ENCODE peak calls at places on chromosome 1, in ten cellular contexts. One of them, this sample, is unnamed.

GRCh38 chr1:234925440-234926251 is 203.0 kb downstream of the TOMM20 start:
- DNase-seq in cardiac muscle cell: no peak
- DNase-seq in dorsolateral prefrontal cortex: no peak
- DNase-seq in mesothelial cell of epicardium: no peak
- DNase-seq in stomach: no peak
- DNase-seq in astrocyte of the cerebellum: peak; percentile 98
- DNase-seq in lower leg skin: peak; percentile 70
- DNase-seq in heart right ventricle: no peak
- DNase-seq in nephron progenitor cell: no peak
- DNase-seq in pancreas: peak; percentile 52
- DNase-seq in this sample: no peak

GRCh38 chr1:3186526-3186921 is 117.5 kb downstream of the PRDM16 start:
- DNase-seq in dorsolateral prefrontal cortex: no peak
- DNase-seq in mesothelial cell of epicardium: peak; percentile 51
- DNase-seq in lower leg skin: peak; percentile 90
- DNase-seq in cardiac muscle cell: no peak
- DNase-seq in astrocyte of the cerebellum: no peak
- DNase-seq in nephron progenitor cell: peak; percentile 66
- DNase-seq in heart right ventricle: peak; percentile 67
- DNase-seq in pancreas: no peak
- DNase-seq in stomach: peak; percentile 89
- DNase-seq in this sample: no peak

GRCh38 chr1:163826500-163826899 is 504.7 kb downstream of the NUF2 start:
- DNase-seq in heart right ventricle: no peak
- DNase-seq in astrocyte of the cerebellum: no peak
- DNase-seq in pancreas: no peak
- DNase-seq in mesothelial cell of epicardium: no peak
- DNase-seq in stomach: no peak
- DNase-seq in lower leg skin: no peak
- DNase-seq in nephron progenitor cell: no peak
- DNase-seq in dorsolateral prefrontal cortex: no peak
- DNase-seq in cardiac muscle cell: peak; percentile 54
- DNase-seq in this sample: no peak

GRCh38 chr1:199073166-199073565 is 434.3 kb downstream of the PTPRC start:
- DNase-seq in dorsolateral prefrontal cortex: no peak
- DNase-seq in astrocyte of the cerebellum: no peak
- DNase-seq in stomach: no peak
- DNase-seq in cardiac muscle cell: no peak
- DNase-seq in nephron progenitor cell: no peak
- DNase-seq in pancreas: no peak
- DNase-seq in lower leg skin: no peak
- DNase-seq in heart right ventricle: no peak
- DNase-seq in mesothelial cell of epicardium: no peak
- DNase-seq in this sample: no peak

GRCh38 chr1:215201301-215201700 is 118.8 kb downstream of the KCNK2 start:
- DNase-seq in stomach: no peak
- DNase-seq in heart right ventricle: no peak
- DNase-seq in astrocyte of the cerebellum: no peak
- DNase-seq in dorsolateral prefrontal cortex: no peak
- DNase-seq in mesothelial cell of epicardium: no peak
- DNase-seq in lower leg skin: no peak
- DNase-seq in cardiac muscle cell: no peak
- DNase-seq in pancreas: no peak
- DNase-seq in nephron progenitor cell: no peak
- DNase-seq in this sample: no peak

GRCh38 chr1:6245086-6245868 is 1.3 kb downstream of the HES3 start:
- DNase-seq in cardiac muscle cell: peak; percentile 92
- DNase-seq in stomach: peak; percentile 83
- DNase-seq in nephron progenitor cell: peak; percentile 96
- DNase-seq in astrocyte of the cerebellum: peak; percentile 43
- DNase-seq in heart right ventricle: peak; percentile 86
- DNase-seq in lower leg skin: no peak
- DNase-seq in mesothelial cell of epicardium: peak; percentile 88
- DNase-seq in pancreas: peak; percentile 66
- DNase-seq in dorsolateral prefrontal cortex: peak; percentile 71
- DNase-seq in this sample: peak; percentile 94

GRCh38 chr1:172697463-172698100 is 38.7 kb downstream of the FASLG start:
- DNase-seq in lower leg skin: no peak
- DNase-seq in cardiac muscle cell: no peak
- DNase-seq in stomach: no peak
- DNase-seq in astrocyte of the cerebellum: no peak
- DNase-seq in dorsolateral prefrontal cortex: no peak
- DNase-seq in heart right ventricle: no peak
- DNase-seq in nephron progenitor cell: no peak
- DNase-seq in pancreas: no peak
- DNase-seq in mesothelial cell of epicardium: no peak
- DNase-seq in this sample: no peak

GRCh38 chr1:12619396-12620141 is 1.6 kb upstream of the DHRS3 start:
- DNase-seq in heart right ventricle: peak; percentile 87
- DNase-seq in pancreas: peak; percentile 83
- DNase-seq in nephron progenitor cell: peak; percentile 87
- DNase-seq in dorsolateral prefrontal cortex: peak; percentile 87
- DNase-seq in stomach: peak; percentile 92
- DNase-seq in lower leg skin: peak; percentile 97
- DNase-seq in astrocyte of the cerebellum: peak; percentile 82
- DNase-seq in mesothelial cell of epicardium: peak; percentile 61
- DNase-seq in cardiac muscle cell: peak; percentile 93
- DNase-seq in this sample: peak; percentile 95

DNA sequence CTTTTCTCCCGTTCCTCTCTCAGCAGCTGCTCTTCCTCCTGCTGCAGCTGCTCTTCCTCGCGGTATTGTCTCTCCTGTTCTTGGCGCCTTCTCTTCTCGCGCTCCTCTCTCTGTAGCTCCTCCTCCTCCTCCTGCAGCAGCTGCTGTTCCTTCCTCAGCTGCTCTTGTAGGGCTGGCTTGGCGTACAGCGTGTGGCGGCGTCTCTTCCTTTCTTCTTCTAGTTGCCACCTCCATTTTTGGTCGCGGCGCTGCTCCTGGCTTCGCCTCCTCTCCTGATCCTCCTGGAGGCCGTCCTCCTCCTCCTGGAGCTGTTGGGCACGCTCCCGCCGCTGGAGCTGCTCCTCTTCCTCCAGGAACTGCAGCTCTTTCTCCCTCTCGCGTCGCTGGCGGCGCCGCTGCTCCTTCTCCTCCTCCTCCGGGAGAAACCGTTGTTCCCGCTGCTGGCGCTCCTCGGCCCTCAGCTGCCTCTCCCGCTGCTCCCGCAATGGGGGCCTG is 4.8 kb downstream of the TCHH start:
- DNase-seq in stomach: no peak
- DNase-seq in nephron progenitor cell: no peak
- DNase-seq in lower leg skin: no peak
- DNase-seq in dorsolateral prefrontal cortex: peak; percentile 58
- DNase-seq in heart right ventricle: peak; percentile 31
- DNase-seq in mesothelial cell of epicardium: no peak
- DNase-seq in pancreas: peak; percentile 25
- DNase-seq in cardiac muscle cell: no peak
- DNase-seq in astrocyte of the cerebellum: no peak
- DNase-seq in this sample: peak; percentile 81
- TF ChIP-seq CTCF in stomach: no peak
- TF ChIP-seq CTCF in nephron progenitor cell: no peak
- TF ChIP-seq CTCF in lower leg skin: no peak
- TF ChIP-seq CTCF in dorsolateral prefrontal cortex: no peak
- TF ChIP-seq CTCF in heart right ventricle: no peak
- TF ChIP-seq CTCF in mesothelial cell of epicardium: no peak
- TF ChIP-seq CTCF in pancreas: no peak
- TF ChIP-seq CTCF in cardiac muscle cell: no peak
- TF ChIP-seq CTCF in astrocyte of the cerebellum: no peak
- TF ChIP-seq CTCF in this sample: no peak

GRCh38 chr1:8211251-8211619 is 106.7 kb upstream of the SLC45A1 start:
- DNase-seq in nephron progenitor cell: no peak
- DNase-seq in mesothelial cell of epicardium: no peak
- DNase-seq in cardiac muscle cell: no peak
- DNase-seq in heart right ventricle: no peak
- DNase-seq in stomach: no peak
- DNase-seq in lower leg skin: no peak
- DNase-seq in pancreas: no peak
- DNase-seq in astrocyte of the cerebellum: no peak
- DNase-seq in dorsolateral prefrontal cortex: no peak
- DNase-seq in this sample: no peak

GRCh38 chr1:8213676-8214075 is 104.2 kb upstream of the SLC45A1 start:
- DNase-seq in cardiac muscle cell: no peak
- DNase-seq in mesothelial cell of epicardium: no peak
- DNase-seq in astrocyte of the cerebellum: no peak
- DNase-seq in pancreas: no peak
- DNase-seq in lower leg skin: no peak
- DNase-seq in heart right ventricle: no peak
- DNase-seq in dorsolateral prefrontal cortex: no peak
- DNase-seq in stomach: no peak
- DNase-seq in nephron progenitor cell: no peak
- DNase-seq in this sample: no peak

GRCh38 chr1:8213136-8213535 is 104.8 kb upstream of the SLC45A1 start:
- DNase-seq in heart right ventricle: no peak
- DNase-seq in pancreas: no peak
- DNase-seq in cardiac muscle cell: no peak
- DNase-seq in dorsolateral prefrontal cortex: no peak
- DNase-seq in lower leg skin: no peak
- DNase-seq in stomach: no peak
- DNase-seq in nephron progenitor cell: no peak
- DNase-seq in mesothelial cell of epicardium: no peak
- DNase-seq in astrocyte of the cerebellum: no peak
- DNase-seq in this sample: no peak

GRCh38 chr1:8212443-8212920 is 105.4 kb upstream of the SLC45A1 start:
- DNase-seq in pancreas: no peak
- DNase-seq in astrocyte of the cerebellum: no peak
- DNase-seq in cardiac muscle cell: no peak
- DNase-seq in nephron progenitor cell: no peak
- DNase-seq in heart right ventricle: no peak
- DNase-seq in mesothelial cell of epicardium: no peak
- DNase-seq in lower leg skin: no peak
- DNase-seq in dorsolateral prefrontal cortex: no peak
- DNase-seq in stomach: no peak
- DNase-seq in this sample: no peak

DNA sequence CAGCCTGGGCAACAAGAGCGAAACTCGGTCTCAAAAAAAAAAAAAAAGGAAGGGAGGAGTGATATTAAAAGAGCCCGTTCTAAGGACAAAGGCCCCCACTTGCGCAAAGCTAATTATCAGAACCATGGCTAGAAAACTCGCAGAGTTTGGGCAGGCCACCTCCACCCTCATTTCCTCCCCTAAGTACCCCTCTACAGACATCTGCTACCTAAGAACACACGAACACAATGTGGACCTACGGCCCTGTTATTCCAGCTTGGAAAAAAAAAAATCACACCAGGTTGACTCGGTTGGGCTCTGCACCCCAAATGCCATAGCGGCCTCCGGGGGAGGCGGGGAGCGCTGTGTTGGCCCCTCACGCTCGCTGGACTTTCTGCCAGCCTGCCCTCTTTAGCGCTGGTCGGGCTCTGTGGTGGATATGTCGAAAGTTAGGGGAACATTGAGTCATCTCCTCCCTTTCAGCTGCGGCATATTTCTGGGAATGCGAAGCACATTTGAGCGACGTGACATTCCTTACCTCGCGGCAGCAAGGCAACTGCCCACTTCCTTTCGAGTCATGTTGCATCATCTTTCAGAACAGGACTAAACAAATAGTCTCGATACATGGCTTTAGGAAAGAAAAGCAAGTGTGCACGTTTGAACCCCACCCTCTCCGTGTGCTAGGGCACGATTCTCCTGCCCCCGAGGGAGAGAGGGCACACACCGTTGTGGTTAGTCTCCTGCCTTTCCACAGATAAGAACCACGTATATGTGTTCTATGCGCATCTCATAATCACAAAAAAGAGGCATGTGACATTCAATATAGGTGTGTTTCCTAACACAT is 106.1 kb upstream of the SLC45A1 start:
- DNase-seq in pancreas: no peak
- DNase-seq in astrocyte of the cerebellum: peak; percentile 96
- DNase-seq in cardiac muscle cell: no peak
- DNase-seq in mesothelial cell of epicardium: no peak
- DNase-seq in stomach: peak; percentile 37
- DNase-seq in nephron progenitor cell: no peak
- DNase-seq in dorsolateral prefrontal cortex: no peak
- DNase-seq in heart right ventricle: no peak
- DNase-seq in lower leg skin: peak; percentile 92
- DNase-seq in this sample: peak; percentile 89
- TF ChIP-seq CTCF in pancreas: no peak
- TF ChIP-seq CTCF in astrocyte of the cerebellum: no peak
- TF ChIP-seq CTCF in cardiac muscle cell: no peak
- TF ChIP-seq CTCF in mesothelial cell of epicardium: no peak
- TF ChIP-seq CTCF in stomach: no peak
- TF ChIP-seq CTCF in nephron progenitor cell: no peak
- TF ChIP-seq CTCF in dorsolateral prefrontal cortex: no peak
- TF ChIP-seq CTCF in heart right ventricle: no peak
- TF ChIP-seq CTCF in lower leg skin: no peak
- TF ChIP-seq CTCF in this sample: no peak

GRCh38 chr1:15328785-15329480 is 80.8 kb upstream of the EFHD2 start:
- DNase-seq in pancreas: peak; percentile 83
- DNase-seq in astrocyte of the cerebellum: peak; percentile 95
- DNase-seq in heart right ventricle: peak; percentile 64
- DNase-seq in nephron progenitor cell: no peak
- DNase-seq in cardiac muscle cell: peak; percentile 19
- DNase-seq in stomach: peak; percentile 63
- DNase-seq in lower leg skin: no peak
- DNase-seq in dorsolateral prefrontal cortex: peak; percentile 54
- DNase-seq in mesothelial cell of epicardium: no peak
- DNase-seq in this sample: no peak
- TF ChIP-seq CTCF in pancreas: no peak
- TF ChIP-seq CTCF in astrocyte of the cerebellum: peak; percentile 30
- TF ChIP-seq CTCF in heart right ventricle: peak; percentile 52
- TF ChIP-seq CTCF in nephron progenitor cell: no peak
- TF ChIP-seq CTCF in cardiac muscle cell: peak; percentile 51
- TF ChIP-seq CTCF in stomach: no peak
- TF ChIP-seq CTCF in lower leg skin: no peak
- TF ChIP-seq CTCF in dorsolateral prefrontal cortex: peak; percentile 40
- TF ChIP-seq CTCF in mesothelial cell of epicardium: no peak
- TF ChIP-seq CTCF in this sample: no peak

GRCh38 chr1:165173409-165173808 is 183.1 kb downstream of the LMX1A start:
- DNase-seq in stomach: peak; percentile 35
- DNase-seq in mesothelial cell of epicardium: no peak
- DNase-seq in nephron progenitor cell: no peak
- DNase-seq in heart right ventricle: no peak
- DNase-seq in cardiac muscle cell: no peak
- DNase-seq in pancreas: no peak
- DNase-seq in astrocyte of the cerebellum: no peak
- DNase-seq in lower leg skin: no peak
- DNase-seq in dorsolateral prefrontal cortex: no peak
- DNase-seq in this sample: no peak

GRCh38 chr1:165169729-165170128 is 186.8 kb downstream of the LMX1A start:
- DNase-seq in nephron progenitor cell: no peak
- DNase-seq in cardiac muscle cell: no peak
- DNase-seq in dorsolateral prefrontal cortex: no peak
- DNase-seq in heart right ventricle: no peak
- DNase-seq in lower leg skin: no peak
- DNase-seq in pancreas: no peak
- DNase-seq in stomach: no peak
- DNase-seq in astrocyte of the cerebellum: no peak
- DNase-seq in mesothelial cell of epicardium: no peak
- DNase-seq in this sample: no peak

GRCh38 chr1:165169028-165169427 is 187.5 kb downstream of the LMX1A start:
- DNase-seq in heart right ventricle: no peak
- DNase-seq in nephron progenitor cell: no peak
- DNase-seq in pancreas: no peak
- DNase-seq in mesothelial cell of epicardium: no peak
- DNase-seq in stomach: no peak
- DNase-seq in dorsolateral prefrontal cortex: no peak
- DNase-seq in lower leg skin: no peak
- DNase-seq in cardiac muscle cell: no peak
- DNase-seq in astrocyte of the cerebellum: no peak
- DNase-seq in this sample: no peak

GRCh38 chr1:165172666-165173065 is 183.8 kb downstream of the LMX1A start:
- DNase-seq in heart right ventricle: no peak
- DNase-seq in mesothelial cell of epicardium: no peak
- DNase-seq in astrocyte of the cerebellum: no peak
- DNase-seq in cardiac muscle cell: no peak
- DNase-seq in dorsolateral prefrontal cortex: no peak
- DNase-seq in pancreas: no peak
- DNase-seq in stomach: no peak
- DNase-seq in lower leg skin: no peak
- DNase-seq in nephron progenitor cell: no peak
- DNase-seq in this sample: no peak

DNA sequence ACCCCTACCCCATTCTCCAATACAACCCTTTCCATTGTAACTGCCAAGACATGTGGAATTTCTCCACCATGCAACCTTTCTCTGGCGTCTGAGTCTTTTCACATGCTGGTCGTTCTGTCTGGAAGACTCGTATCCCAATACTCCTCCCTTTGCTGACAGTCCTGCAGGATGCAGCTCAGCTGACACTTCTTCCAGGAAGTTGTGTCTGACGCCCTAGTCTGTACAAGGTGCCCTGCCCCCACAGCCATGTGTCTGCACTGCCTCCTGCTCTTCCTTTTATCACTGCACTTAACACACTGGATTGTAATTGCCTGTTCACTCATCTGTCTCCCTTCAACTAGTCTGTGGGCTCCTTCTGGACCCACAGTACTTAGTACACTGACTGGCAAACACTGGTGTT is 188.0 kb downstream of the LMX1A start:
- DNase-seq in mesothelial cell of epicardium: no peak
- DNase-seq in nephron progenitor cell: no peak
- DNase-seq in lower leg skin: no peak
- DNase-seq in astrocyte of the cerebellum: no peak
- DNase-seq in heart right ventricle: no peak
- DNase-seq in pancreas: no peak
- DNase-seq in stomach: no peak
- DNase-seq in dorsolateral prefrontal cortex: no peak
- DNase-seq in cardiac muscle cell: no peak
- DNase-seq in this sample: no peak
- TF ChIP-seq CTCF in mesothelial cell of epicardium: no peak
- TF ChIP-seq CTCF in nephron progenitor cell: no peak
- TF ChIP-seq CTCF in lower leg skin: no peak
- TF ChIP-seq CTCF in astrocyte of the cerebellum: no peak
- TF ChIP-seq CTCF in heart right ventricle: no peak
- TF ChIP-seq CTCF in pancreas: no peak
- TF ChIP-seq CTCF in stomach: no peak
- TF ChIP-seq CTCF in dorsolateral prefrontal cortex: no peak
- TF ChIP-seq CTCF in cardiac muscle cell: no peak
- TF ChIP-seq CTCF in this sample: no peak

This sample was measured in osteocyte.